ENCODE peak calls at places on chromosome 13, in nine cellular contexts. Q is HCT116, J is GM23248, M is hepatocyte, V is GM23338, U is MM.1S, T is PC-9, S is SK-N-SH, Z is Karpas-422. O is an unnamed sample. For H3K27me3 and H3K9me2, the result is how much of the 10 kb centered on the place peaks cover.

GRCh38 chr13:30346159-30346788 is 38.9 kb upstream of the KATNAL1 start:
- DNase-seq in Q (no peak), J (no peak), M (no peak), V (no peak), U (peak), T (no peak), S (no peak), Z (no peak), O (no peak)

GRCh38 chr13:108345016-108345415 is 75.5 kb downstream of the TNFSF13B start:
- DNase-seq in Q (no peak), J (no peak), M (no peak), V (peak), U (no peak), T (no peak), S (no peak), Z (no peak), O (no peak)

GRCh38 chr13:31625115-31625514 is 114.2 kb upstream of the RXFP2 start:
- DNase-seq in Q (no peak), J (peak), M (no peak), V (no peak), U (no peak), T (no peak), S (no peak), Z (no peak), O (peak)

GRCh38 chr13:48600374-48601364 is 53.1 kb upstream of the CYSLTR2 start:
- DNase-seq in Q (no peak), J (peak), M (peak), V (no peak), U (no peak), T (no peak), S (no peak), Z (no peak), O (peak)

GRCh38 chr13:31204592-31204991 is 4.8 kb downstream of the B3GLCT start:
- DNase-seq in Q (peak), J (peak), M (peak), V (no peak), U (no peak), T (peak), S (peak), Z (no peak), O (peak)

GRCh38 chr13:27043013-27043412 is 128.6 kb downstream of the USP12 start:
- DNase-seq in Q (peak), J (peak), M (peak), V (peak), U (no peak), T (peak), S (peak), Z (no peak), O (peak)

GRCh38 chr13:114131581-114132418 is 623 bp downstream of the RASA3 start:
- DNase-seq in Q (no peak), J (peak), M (no peak), V (peak), U (no peak), T (no peak), S (peak), Z (peak), O (no peak)

GRCh38 chr13:57996717-57997116 is 365.2 kb downstream of the PCDH17 start:
- DNase-seq in Q (no peak), J (no peak), M (peak), V (no peak), U (no peak), T (no peak), S (no peak), Z (no peak), O (peak)

GRCh38 chr13:45398862-45399261 is 19.3 kb downstream of the SLC25A30 start:
- DNase-seq in Q (no peak), J (no peak), M (no peak), V (no peak), U (no peak), T (no peak), S (no peak), Z (no peak), O (no peak)

GRCh38 chr13:51644649-51645048 is 60.4 kb downstream of the WDFY2 start:
- DNase-seq in Q (no peak), J (peak), M (no peak), V (no peak), U (no peak), T (peak), S (no peak), Z (no peak), O (peak)

DNA sequence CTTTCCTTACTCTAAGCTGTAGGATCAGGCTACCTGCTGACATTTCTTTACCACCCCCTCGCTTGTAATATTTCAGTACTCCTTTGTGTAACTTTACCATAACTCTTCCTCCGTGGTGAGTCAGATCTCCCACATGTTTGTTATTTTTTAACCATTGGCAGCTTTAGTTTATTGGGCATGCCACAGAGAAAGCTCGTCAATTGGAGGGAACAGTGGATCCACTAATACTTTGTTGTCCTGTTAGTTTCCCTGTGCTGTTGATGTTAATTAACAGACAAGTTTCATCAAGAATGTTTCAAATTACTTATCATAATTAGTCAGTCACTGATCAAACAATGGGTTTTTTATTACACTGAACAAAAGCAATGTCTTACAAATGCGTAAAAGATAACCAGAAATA is 22.4 kb downstream of the EFNB2 start:
- DNase-seq in Q (no peak), J (peak), M (no peak), V (no peak), U (no peak), T (no peak), S (no peak), Z (no peak), O (peak)
- H3K4me2 ChIP-seq in Q (peak), J (no peak), M (peak), V (peak), U (no peak), T (no peak), S (no peak), Z (no peak), O (peak)

GRCh38 chr13:112104873-112105234 is 37.9 kb downstream of the SOX1 start:
- DNase-seq in Q (no peak), J (no peak), M (no peak), V (no peak), U (no peak), T (no peak), S (no peak), Z (no peak), O (no peak)

GRCh38 chr13:112106467-112107141 is 39.7 kb downstream of the SOX1 start:
- DNase-seq in Q (no peak), J (no peak), M (no peak), V (peak), U (no peak), T (no peak), S (no peak), Z (no peak), O (no peak)

GRCh38 chr13:112105884-112106283 is 38.9 kb downstream of the SOX1 start:
- DNase-seq in Q (no peak), J (no peak), M (no peak), V (peak), U (no peak), T (no peak), S (no peak), Z (no peak), O (no peak)

GRCh38 chr13:112105244-112105681 is 38.3 kb downstream of the SOX1 start:
- DNase-seq in Q (no peak), J (no peak), M (no peak), V (peak), U (no peak), T (no peak), S (no peak), Z (no peak), O (no peak)

DNA sequence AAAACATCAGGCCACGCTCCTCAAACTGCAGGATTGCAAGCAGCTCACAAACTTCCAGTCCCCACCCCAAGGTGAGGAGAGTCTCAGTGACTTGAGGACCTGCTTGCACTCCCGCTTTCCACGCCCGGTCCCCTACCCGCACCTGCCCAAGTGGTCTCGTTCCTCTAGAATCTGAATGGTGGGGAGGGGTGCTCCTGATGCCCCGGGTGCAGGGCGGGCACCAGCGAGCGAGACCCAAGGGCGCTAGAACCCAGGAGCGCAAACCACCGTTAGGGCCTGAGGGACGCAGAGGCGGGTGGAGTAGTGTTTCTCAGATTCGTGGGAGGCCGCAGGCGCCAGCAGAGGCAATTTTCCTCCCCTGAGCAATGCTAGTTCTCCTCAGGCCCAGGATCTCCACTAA is 40.3 kb downstream of the SOX1 start:
- DNase-seq in Q (no peak), J (no peak), M (no peak), V (no peak), U (no peak), T (no peak), S (no peak), Z (no peak), O (no peak)
- H3K27me3 ChIP-seq in Q (under half), J (under half), M (half or more), V (half or more), U (under half), T (half or more), S (half or more), Z (under half), O (under half)

GRCh38 chr13:95948646-95949045 is 104.6 kb downstream of the UGGT2 start:
- DNase-seq in Q (no peak), J (peak), M (no peak), V (no peak), U (no peak), T (no peak), S (no peak), Z (no peak), O (peak)
- H3K9me2 ChIP-seq in Q (under half), J (under half), M (under half), V (under half), U (under half), T (under half), S (under half), Z (under half), O (under half)

DNA sequence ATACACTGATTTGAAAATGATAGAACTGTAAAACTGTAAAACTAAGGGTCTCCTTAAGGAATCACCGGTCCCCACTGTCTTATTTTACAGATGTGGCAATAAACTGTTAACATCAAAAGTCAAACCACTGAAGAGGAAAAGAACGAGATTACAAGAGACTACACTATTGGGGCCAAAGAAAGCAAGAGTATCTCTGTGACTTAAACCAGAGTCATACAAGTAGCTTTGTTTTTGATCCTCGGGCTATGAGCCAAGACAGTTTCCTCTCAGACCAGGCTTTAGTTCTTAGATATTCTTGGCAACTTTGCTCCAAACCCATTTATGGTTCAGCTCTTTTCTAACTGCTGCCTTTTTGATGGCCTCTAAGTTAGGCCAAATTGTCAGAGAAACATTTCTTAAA is 113.8 kb downstream of the TBC1D4 start:
- DNase-seq in Q (peak), J (peak), M (peak), V (no peak), U (no peak), T (no peak), S (no peak), Z (no peak), O (peak)
- H3K4me2 ChIP-seq in Q (peak), J (peak), M (peak), V (no peak), U (no peak), T (no peak), S (peak), Z (no peak), O (no peak)

O was measured in PC-3.